ENCODE peak calls at places on chromosomes 7 and 10, in eight cellular contexts. One of them, this sample, is unnamed.

GRCh38 chr7:102044984-102045673 is 227.7 kb downstream of the CUX1 start:
- DNase-seq in lower leg skin: peak; percentile 83
- DNase-seq in A549: no peak
- DNase-seq in left ventricle myocardium inferior: peak; percentile 65
- DNase-seq in astrocyte: peak; percentile 87
- DNase-seq in heart left ventricle: peak; percentile 52
- DNase-seq in foreskin fibroblast: peak; percentile 96
- DNase-seq in upper lobe of right lung: peak; percentile 72
- DNase-seq in this sample: peak; percentile 66

GRCh38 chr10:2985729-2986232 is 81.6 kb upstream of the PFKP start:
- DNase-seq in left ventricle myocardium inferior: no peak
- DNase-seq in foreskin fibroblast: peak; percentile 16
- DNase-seq in A549: peak; percentile 56
- DNase-seq in lower leg skin: peak; percentile 42
- DNase-seq in heart left ventricle: no peak
- DNase-seq in upper lobe of right lung: peak; percentile 75
- DNase-seq in astrocyte: peak; percentile 61
- DNase-seq in this sample: no peak

GRCh38 chr7:897771-898376 is 21.5 kb downstream of the GET4 start:
- DNase-seq in A549: no peak
- DNase-seq in lower leg skin: no peak
- DNase-seq in foreskin fibroblast: peak; percentile 37
- DNase-seq in left ventricle myocardium inferior: no peak
- DNase-seq in upper lobe of right lung: no peak
- DNase-seq in astrocyte: no peak
- DNase-seq in heart left ventricle: peak; percentile 79
- DNase-seq in this sample: no peak

GRCh38 chr7:114405427-114405826 is 9.2 kb upstream of the FOXP2 start:
- DNase-seq in foreskin fibroblast: peak; percentile 13
- DNase-seq in heart left ventricle: no peak
- DNase-seq in upper lobe of right lung: no peak
- DNase-seq in astrocyte: no peak
- DNase-seq in A549: peak; percentile 7
- DNase-seq in lower leg skin: no peak
- DNase-seq in left ventricle myocardium inferior: no peak
- DNase-seq in this sample: no peak

GRCh38 chr7:123681561-123681960 is 25.9 kb downstream of the LMOD2 start:
- DNase-seq in foreskin fibroblast: no peak
- DNase-seq in astrocyte: no peak
- DNase-seq in left ventricle myocardium inferior: no peak
- DNase-seq in lower leg skin: no peak
- DNase-seq in heart left ventricle: no peak
- DNase-seq in upper lobe of right lung: no peak
- DNase-seq in A549: no peak
- DNase-seq in this sample: no peak

GRCh38 chr7:81606078-81606863 is 163.6 kb downstream of the HGF start:
- DNase-seq in astrocyte: no peak
- DNase-seq in heart left ventricle: no peak
- DNase-seq in A549: no peak
- DNase-seq in foreskin fibroblast: no peak
- DNase-seq in left ventricle myocardium inferior: no peak
- DNase-seq in upper lobe of right lung: no peak
- DNase-seq in lower leg skin: no peak
- DNase-seq in this sample: no peak

GRCh38 chr10:28559661-28560060 is 26.7 kb downstream of the WAC start:
- DNase-seq in astrocyte: peak; percentile 50
- DNase-seq in heart left ventricle: no peak
- DNase-seq in lower leg skin: no peak
- DNase-seq in upper lobe of right lung: no peak
- DNase-seq in A549: no peak
- DNase-seq in foreskin fibroblast: no peak
- DNase-seq in left ventricle myocardium inferior: no peak
- DNase-seq in this sample: peak; percentile 44

GRCh38 chr7:83475403-83475802 is 173.5 kb downstream of the SEMA3E start:
- DNase-seq in astrocyte: no peak
- DNase-seq in lower leg skin: no peak
- DNase-seq in left ventricle myocardium inferior: no peak
- DNase-seq in heart left ventricle: no peak
- DNase-seq in foreskin fibroblast: no peak
- DNase-seq in upper lobe of right lung: no peak
- DNase-seq in A549: no peak
- DNase-seq in this sample: no peak

GRCh38 chr10:66180651-66181318 is 745.1 kb upstream of the LRRTM3 start:
- DNase-seq in upper lobe of right lung: no peak
- DNase-seq in left ventricle myocardium inferior: no peak
- DNase-seq in astrocyte: peak; percentile 18
- DNase-seq in foreskin fibroblast: peak; percentile 53
- DNase-seq in lower leg skin: no peak
- DNase-seq in heart left ventricle: no peak
- DNase-seq in A549: peak; percentile 16
- DNase-seq in this sample: peak; percentile 34

GRCh38 chr10:30056767-30057355 is 2.5 kb downstream of the JCAD start:
- DNase-seq in upper lobe of right lung: no peak
- DNase-seq in lower leg skin: no peak
- DNase-seq in left ventricle myocardium inferior: no peak
- DNase-seq in A549: no peak
- DNase-seq in foreskin fibroblast: no peak
- DNase-seq in astrocyte: no peak
- DNase-seq in heart left ventricle: no peak
- DNase-seq in this sample: no peak

GRCh38 chr7:143375298-143376034 is 5.7 kb upstream of the ZYX start:
- DNase-seq in heart left ventricle: no peak
- DNase-seq in A549: no peak
- DNase-seq in foreskin fibroblast: peak; percentile 50
- DNase-seq in left ventricle myocardium inferior: no peak
- DNase-seq in astrocyte: no peak
- DNase-seq in upper lobe of right lung: no peak
- DNase-seq in lower leg skin: peak; percentile 68
- DNase-seq in this sample: no peak

GRCh38 chr10:34638405-34639054 is 176.6 kb downstream of the PARD3 start:
- DNase-seq in foreskin fibroblast: peak; percentile 93
- DNase-seq in upper lobe of right lung: peak; percentile 79
- DNase-seq in left ventricle myocardium inferior: peak; percentile 77
- DNase-seq in astrocyte: peak; percentile 61
- DNase-seq in lower leg skin: peak; percentile 97
- DNase-seq in A549: peak; percentile 41
- DNase-seq in heart left ventricle: peak; percentile 81
- DNase-seq in this sample: peak; percentile 40

GRCh38 chr7:106768324-106768751 is 96.7 kb upstream of the PIK3CG start:
- DNase-seq in left ventricle myocardium inferior: no peak
- DNase-seq in foreskin fibroblast: peak; percentile 53
- DNase-seq in lower leg skin: no peak
- DNase-seq in astrocyte: peak; percentile 32
- DNase-seq in A549: no peak
- DNase-seq in heart left ventricle: no peak
- DNase-seq in upper lobe of right lung: no peak
- DNase-seq in this sample: no peak

GRCh38 chr7:45021604-45022296 is 21.7 kb downstream of the CCM2 start:
- DNase-seq in upper lobe of right lung: no peak
- DNase-seq in lower leg skin: peak; percentile 17
- DNase-seq in left ventricle myocardium inferior: no peak
- DNase-seq in A549: no peak
- DNase-seq in foreskin fibroblast: peak; percentile 40
- DNase-seq in heart left ventricle: no peak
- DNase-seq in astrocyte: peak; percentile 49
- DNase-seq in this sample: no peak

GRCh38 chr7:77441046-77441445 is 24.9 kb upstream of the GSAP start:
- DNase-seq in left ventricle myocardium inferior: no peak
- DNase-seq in foreskin fibroblast: peak; percentile 44
- DNase-seq in upper lobe of right lung: no peak
- DNase-seq in A549: no peak
- DNase-seq in astrocyte: no peak
- DNase-seq in heart left ventricle: no peak
- DNase-seq in lower leg skin: no peak
- DNase-seq in this sample: no peak

DNA sequence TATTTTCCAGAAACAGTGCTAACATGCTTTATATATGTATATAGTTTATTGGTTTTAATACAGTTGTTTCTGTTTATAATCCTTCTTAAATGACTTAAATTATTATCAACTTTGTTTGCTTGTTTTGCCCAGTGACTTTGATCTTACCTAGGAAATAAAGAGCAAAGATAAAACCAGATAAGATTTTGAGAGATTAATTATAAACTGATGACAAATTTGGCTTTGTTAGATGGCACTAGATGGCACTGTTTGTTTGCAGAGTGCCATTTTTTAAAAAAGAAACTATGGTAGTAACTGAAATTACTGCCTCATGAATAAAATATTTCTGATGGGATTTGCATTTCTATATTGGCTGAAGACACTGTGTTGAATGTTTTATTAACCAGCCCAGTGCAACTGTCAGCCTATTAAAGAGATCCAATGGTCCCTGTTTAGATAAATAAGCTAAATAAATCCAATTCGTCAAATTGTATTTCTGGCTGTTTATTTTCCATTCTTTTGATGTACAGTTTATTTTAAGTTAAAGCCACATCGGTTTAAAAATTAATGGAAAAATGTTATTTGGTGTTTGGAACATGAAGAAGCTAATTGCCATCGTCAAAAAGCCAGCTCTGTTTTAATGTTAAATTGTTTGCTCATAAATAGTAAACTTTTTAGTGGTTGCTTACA is 28.7 kb downstream of the VTI1A start:
- DNase-seq in heart left ventricle: no peak
- DNase-seq in upper lobe of right lung: no peak
- DNase-seq in foreskin fibroblast: peak; percentile 35
- DNase-seq in astrocyte: no peak
- DNase-seq in lower leg skin: no peak
- DNase-seq in left ventricle myocardium inferior: no peak
- DNase-seq in A549: no peak
- DNase-seq in this sample: no peak
- TF ChIP-seq CTCF in heart left ventricle: peak; percentile 30
- TF ChIP-seq CTCF in upper lobe of right lung: peak; percentile 40
- TF ChIP-seq CTCF in foreskin fibroblast: peak; percentile 44
- TF ChIP-seq CTCF in astrocyte: peak; percentile 33
- TF ChIP-seq CTCF in lower leg skin: no peak
- TF ChIP-seq CTCF in left ventricle myocardium inferior: peak; percentile 49
- TF ChIP-seq CTCF in A549: peak; percentile 81
- TF ChIP-seq CTCF in this sample: peak; percentile 60

GRCh38 chr7:130913721-130914588 is 179.9 kb upstream of the KLF14 start:
- DNase-seq in lower leg skin: no peak
- DNase-seq in heart left ventricle: no peak
- DNase-seq in upper lobe of right lung: no peak
- DNase-seq in left ventricle myocardium inferior: no peak
- DNase-seq in A549: no peak
- DNase-seq in foreskin fibroblast: peak; percentile 6
- DNase-seq in astrocyte: no peak
- DNase-seq in this sample: no peak

GRCh38 chr7:130912086-130912909 is 178.3 kb upstream of the KLF14 start:
- DNase-seq in upper lobe of right lung: no peak
- DNase-seq in astrocyte: peak; percentile 89
- DNase-seq in foreskin fibroblast: peak; percentile 76
- DNase-seq in A549: no peak
- DNase-seq in left ventricle myocardium inferior: no peak
- DNase-seq in heart left ventricle: no peak
- DNase-seq in lower leg skin: no peak
- DNase-seq in this sample: no peak

GRCh38 chr7:130912910-130913720 is 179.1 kb upstream of the KLF14 start:
- DNase-seq in heart left ventricle: peak; percentile 55
- DNase-seq in lower leg skin: peak; percentile 92
- DNase-seq in astrocyte: peak; percentile 98
- DNase-seq in left ventricle myocardium inferior: peak; percentile 49
- DNase-seq in foreskin fibroblast: peak; percentile 99
- DNase-seq in upper lobe of right lung: peak; percentile 81
- DNase-seq in A549: no peak
- DNase-seq in this sample: peak; percentile 99

GRCh38 chr7:130917669-130918128 is 183.7 kb upstream of the KLF14 start:
- DNase-seq in astrocyte: no peak
- DNase-seq in foreskin fibroblast: peak; percentile 76
- DNase-seq in A549: no peak
- DNase-seq in heart left ventricle: no peak
- DNase-seq in upper lobe of right lung: no peak
- DNase-seq in lower leg skin: no peak
- DNase-seq in left ventricle myocardium inferior: no peak
- DNase-seq in this sample: no peak

DNA sequence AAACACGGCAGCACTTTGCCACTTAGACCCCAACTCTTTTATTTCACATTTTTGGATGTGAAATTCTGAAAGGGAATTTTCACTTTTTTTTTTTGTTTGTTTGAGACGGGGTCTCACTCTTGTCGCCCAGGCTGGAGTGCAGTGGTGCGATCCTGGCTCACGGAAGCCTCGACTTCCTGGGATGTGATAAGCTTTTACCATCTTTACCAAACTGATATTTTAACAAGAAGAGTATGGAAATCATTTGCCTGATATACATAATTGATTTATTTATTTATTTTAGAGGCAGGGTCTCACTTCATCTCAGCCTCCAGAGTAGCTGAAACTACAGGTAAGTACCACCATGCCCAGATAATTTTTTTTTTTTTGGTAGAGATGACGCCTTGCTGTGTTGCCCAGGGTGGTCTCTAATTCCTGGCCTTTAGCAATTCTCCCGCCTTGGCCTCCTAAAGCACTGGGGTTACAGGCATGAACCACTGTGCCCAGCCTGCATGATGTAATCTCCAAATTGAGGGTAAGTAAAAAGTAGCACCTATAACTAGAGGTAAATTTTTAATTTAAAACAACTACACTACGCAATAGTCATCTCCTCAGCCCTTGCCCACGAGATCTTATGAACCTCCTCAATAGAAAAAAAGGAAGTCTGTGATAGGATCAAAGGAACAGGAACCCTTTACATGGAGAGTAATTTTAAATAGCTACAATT is 180.7 kb upstream of the KLF14 start:
- DNase-seq in foreskin fibroblast: no peak
- DNase-seq in heart left ventricle: no peak
- DNase-seq in A549: no peak
- DNase-seq in astrocyte: no peak
- DNase-seq in lower leg skin: no peak
- DNase-seq in upper lobe of right lung: no peak
- DNase-seq in left ventricle myocardium inferior: no peak
- DNase-seq in this sample: no peak
- H3K4me3 ChIP-seq in foreskin fibroblast: no peak overlapping the region
- H3K4me3 ChIP-seq in heart left ventricle: no peak overlapping the region
- H3K4me3 ChIP-seq in A549: peak overlapping the region; percentile 62
- H3K4me3 ChIP-seq in astrocyte: no peak overlapping the region
- H3K4me3 ChIP-seq in lower leg skin: no peak overlapping the region
- H3K4me3 ChIP-seq in upper lobe of right lung: no peak overlapping the region
- H3K4me3 ChIP-seq in left ventricle myocardium inferior: no peak overlapping the region
- H3K4me3 ChIP-seq in this sample: no peak overlapping the region

DNA sequence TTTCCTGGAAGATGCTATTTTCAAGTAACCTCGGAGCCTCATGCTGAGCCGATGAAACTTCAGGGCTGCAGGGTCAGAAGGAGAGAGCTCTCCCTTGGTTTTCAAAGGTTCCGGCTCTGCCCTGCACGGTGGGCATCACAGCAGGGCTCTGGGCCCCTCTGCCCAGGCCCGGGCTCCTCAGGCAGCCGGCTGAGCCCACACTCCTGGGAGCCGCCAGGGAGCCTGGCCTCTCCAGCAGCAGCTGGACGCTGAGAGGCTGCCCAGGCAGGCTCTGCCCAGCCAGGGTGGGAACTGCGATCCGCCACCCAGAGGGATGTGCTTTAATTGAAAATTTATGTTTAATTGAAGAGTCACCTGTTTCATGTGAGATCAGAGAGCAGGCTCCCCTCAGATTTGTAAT is 97.5 kb upstream of the MGMT start:
- DNase-seq in astrocyte: no peak
- DNase-seq in lower leg skin: peak; percentile 53
- DNase-seq in upper lobe of right lung: no peak
- DNase-seq in left ventricle myocardium inferior: no peak
- DNase-seq in A549: no peak
- DNase-seq in heart left ventricle: no peak
- DNase-seq in foreskin fibroblast: no peak
- DNase-seq in this sample: no peak
- TF ChIP-seq CTCF in astrocyte: no peak
- TF ChIP-seq CTCF in lower leg skin: no peak
- TF ChIP-seq CTCF in upper lobe of right lung: no peak
- TF ChIP-seq CTCF in left ventricle myocardium inferior: no peak
- TF ChIP-seq CTCF in A549: no peak
- TF ChIP-seq CTCF in heart left ventricle: no peak
- TF ChIP-seq CTCF in foreskin fibroblast: no peak
- TF ChIP-seq CTCF in this sample: no peak

GRCh38 chr7:76165973-76166403 is 35.7 kb upstream of the SRRM3 start:
- DNase-seq in A549: no peak
- DNase-seq in left ventricle myocardium inferior: no peak
- DNase-seq in foreskin fibroblast: no peak
- DNase-seq in heart left ventricle: no peak
- DNase-seq in upper lobe of right lung: peak; percentile 29
- DNase-seq in astrocyte: no peak
- DNase-seq in lower leg skin: peak; percentile 79
- DNase-seq in this sample: no peak
- H3K4me3 ChIP-seq in A549: peak overlapping the region; percentile 62
- H3K4me3 ChIP-seq in left ventricle myocardium inferior: peak overlapping the region; percentile 73
- H3K4me3 ChIP-seq in foreskin fibroblast: peak overlapping the region; percentile 62
- H3K4me3 ChIP-seq in heart left ventricle: peak overlapping the region; percentile 78
- H3K4me3 ChIP-seq in upper lobe of right lung: peak overlapping the region; percentile 64
- H3K4me3 ChIP-seq in astrocyte: peak overlapping the region; percentile 75
- H3K4me3 ChIP-seq in lower leg skin: peak overlapping the region; percentile 28
- H3K4me3 ChIP-seq in this sample: peak overlapping the region; percentile 77